ENCODE peak calls at places on chromosomes 5 and 9, in four cellular contexts. A is stimulated activated CD4-positive, alpha-beta T cell treated with anti-CD3 and anti-CD28 coated beads, TNF-alpha, amount 100 ng/mL, for 4 hours; K is amniotic stem cell; O is tibial artery. S is an unnamed sample.
A peak's percentile ranks its signal among the peaks of the same experiment; 100 is the strongest.

GRCh38 chr9:100213730-100214477 is 114.9 kb downstream of the INVS start:
- DNase-seq in O (no peak), K (peak; percentile 4), A (no peak), S (no peak)

GRCh38 chr9:98678244-98678842 is 30.4 kb downstream of the GABBR2 start:
- DNase-seq in O (no peak), K (no peak), A (no peak), S (no peak)

GRCh38 chr5:67010684-67011409 is 185.8 kb downstream of the CD180 start:
- DNase-seq in A (no peak), O (no peak), K (no peak), S (no peak)

GRCh38 chr9:137488330-137488653 is 29.2 kb upstream of the NSMF start:
- DNase-seq in O (no peak), A (no peak), K (no peak), S (no peak)

GRCh38 chr5:90170231-90170630 is 239.3 kb downstream of the CETN3 start:
- DNase-seq in O (no peak), K (no peak), A (no peak), S (no peak)

GRCh38 chr5:16774806-16775205 is 158.0 kb upstream of the RETREG1 start:
- DNase-seq in A (no peak), O (no peak), K (no peak), S (no peak)

GRCh38 chr5:77627869-77628674 is 10.4 kb downstream of the OTP start:
- DNase-seq in A (no peak), K (no peak), O (no peak), S (no peak)

GRCh38 chr9:21684231-21684630 is 118.2 kb upstream of the MTAP start:
- DNase-seq in A (no peak), O (no peak), K (no peak), S (no peak)

GRCh38 chr5:125660231-125660895 is 762.8 kb upstream of the GRAMD2B start:
- DNase-seq in A (no peak), O (no peak), K (no peak), S (no peak)

GRCh38 chr9:34999576-34999975 is 10.0 kb downstream of the DNAJB5 start:
- DNase-seq in A (no peak), K (no peak), O (no peak), S (no peak)

GRCh38 chr9:134571326-134571871 is 70.2 kb upstream of the COL5A1 start:
- DNase-seq in O (peak; percentile 41), K (no peak), A (no peak), S (no peak)

GRCh38 chr5:155727512-155728145 is 599.3 kb upstream of the SGCD start:
- DNase-seq in A (no peak), O (no peak), K (no peak), S (no peak)

GRCh38 chr5:171336486-171337206 is 27.6 kb downstream of the TLX3 start:
- DNase-seq in K (peak; percentile 58), O (peak; percentile 47), A (no peak), S (no peak)

GRCh38 chr5:54383225-54383624 is 72.3 kb upstream of the HSPB3 start:
- DNase-seq in O (no peak), K (no peak), A (no peak), S (no peak)

GRCh38 chr5:100731768-100732167 is 171.3 kb downstream of the ST8SIA4 start:
- DNase-seq in A (no peak), O (no peak), K (no peak), S (no peak)

GRCh38 chr5:117454716-117455212 is 880.1 kb upstream of the SEMA6A start:
- DNase-seq in K (no peak), O (peak; percentile 70), A (no peak), S (no peak)

S was measured in activated CD4-positive, CD25-positive, alpha-beta regulatory T cell treated with anti-CD3 and anti-CD28 coated beads, Interleukin-2, amount 50 U/mL, for 16 hours.